ENCODE peak calls at places on chromosomes 12 and 14, in seven cellular contexts. I is HEK293T, L is H1, U is WTC11, N is HepG2, X is HCT116, J is K562. K is an unnamed sample.

GRCh38 chr14:100524933-100525243 is 62.3 kb downstream of the BEGAIN start:
- DNase-seq in I (no peak), X (no peak), U (peak; percentile 76), L (peak; percentile 75), N (no peak), J (peak; percentile 66), K (no peak)

GRCh38 chr14:75374911-75375310 is 52.9 kb upstream of the JDP2 start:
- DNase-seq in X (no peak), N (no peak), I (no peak), J (no peak), U (no peak), L (no peak), K (no peak)

GRCh38 chr12:84508943-84509342 is 403.7 kb downstream of the SLC6A15 start:
- DNase-seq in L (no peak), U (no peak), I (no peak), N (no peak), X (no peak), J (no peak), K (no peak)

GRCh38 chr12:116880817-116881324 is 370 bp downstream of the HRK start:
- DNase-seq in X (no peak), U (peak; percentile 71), L (peak; percentile 75), J (peak; percentile 65), I (peak; percentile 70), N (peak; percentile 27), K (no peak)

GRCh38 chr12:4984971-4985370 is 58.7 kb upstream of the KCNA5 start:
- DNase-seq in N (no peak), X (no peak), J (no peak), I (no peak), L (no peak), U (no peak), K (no peak)

GRCh38 chr12:116726749-116727148 is 11.1 kb downstream of the SPRING1 start:
- DNase-seq in X (no peak), I (no peak), N (no peak), U (no peak), J (no peak), L (no peak), K (no peak)

GRCh38 chr12:124554429-124555029 is 12.9 kb downstream of the NCOR2 start:
- DNase-seq in J (no peak), U (no peak), I (no peak), X (no peak), L (no peak), N (no peak), K (no peak)

GRCh38 chr12:70756118-70756517 is 118.9 kb upstream of the PTPRB start:
- DNase-seq in X (no peak), I (no peak), L (no peak), U (no peak), N (no peak), J (peak; percentile 83), K (no peak)

GRCh38 chr12:91506461-91506860 is 323.8 kb upstream of the DCN start:
- DNase-seq in L (no peak), X (no peak), N (no peak), J (no peak), I (no peak), U (no peak), K (no peak)

GRCh38 chr12:49512541-49512940 is 26.3 kb upstream of the KCNH3 start:
- DNase-seq in J (no peak), I (no peak), X (no peak), U (no peak), L (no peak), N (no peak), K (no peak)

GRCh38 chr14:92487513-92488133 is 26.0 kb upstream of the RIN3 start:
- DNase-seq in J (no peak), U (no peak), N (no peak), I (no peak), L (peak; percentile 47), X (no peak), K (no peak)

GRCh38 chr12:113381237-113381636 is 22.4 kb downstream of the SDS start:
- DNase-seq in U (no peak), J (no peak), X (no peak), L (no peak), N (no peak), I (no peak), K (no peak)

GRCh38 chr14:88879016-88879415 is 54.6 kb downstream of the TTC8 start:
- DNase-seq in I (no peak), X (no peak), U (no peak), N (no peak), L (no peak), J (peak; percentile 2), K (no peak)

GRCh38 chr14:86712727-86713126 is 1182.8 kb downstream of the FLRT2 start:
- DNase-seq in I (no peak), X (no peak), L (no peak), U (no peak), N (peak; percentile 82), J (no peak), K (no peak)

GRCh38 chr12:56337753-56338221 is 897 bp upstream of the IL23A start:
- DNase-seq in J (no peak), N (no peak), X (no peak), L (no peak), U (no peak), I (no peak), K (no peak)

GRCh38 chr12:56333679-56334489 is at the start of gene PAN2:
- DNase-seq in U (peak; percentile 90), N (peak; percentile 96), I (peak; percentile 95), L (peak; percentile 92), J (peak; percentile 99), X (peak; percentile 98), K (peak; percentile 89)

GRCh38 chr12:56336361-56337167 is 2.1 kb upstream of the IL23A start:
- DNase-seq in L (no peak), X (no peak), I (no peak), J (peak; percentile 92), N (no peak), U (no peak), K (peak; percentile 35)

GRCh38 chr12:56334490-56334793 is 642 bp upstream of the PAN2 start:
- DNase-seq in J (no peak), X (no peak), I (no peak), L (no peak), N (no peak), U (no peak), K (no peak)

DNA sequence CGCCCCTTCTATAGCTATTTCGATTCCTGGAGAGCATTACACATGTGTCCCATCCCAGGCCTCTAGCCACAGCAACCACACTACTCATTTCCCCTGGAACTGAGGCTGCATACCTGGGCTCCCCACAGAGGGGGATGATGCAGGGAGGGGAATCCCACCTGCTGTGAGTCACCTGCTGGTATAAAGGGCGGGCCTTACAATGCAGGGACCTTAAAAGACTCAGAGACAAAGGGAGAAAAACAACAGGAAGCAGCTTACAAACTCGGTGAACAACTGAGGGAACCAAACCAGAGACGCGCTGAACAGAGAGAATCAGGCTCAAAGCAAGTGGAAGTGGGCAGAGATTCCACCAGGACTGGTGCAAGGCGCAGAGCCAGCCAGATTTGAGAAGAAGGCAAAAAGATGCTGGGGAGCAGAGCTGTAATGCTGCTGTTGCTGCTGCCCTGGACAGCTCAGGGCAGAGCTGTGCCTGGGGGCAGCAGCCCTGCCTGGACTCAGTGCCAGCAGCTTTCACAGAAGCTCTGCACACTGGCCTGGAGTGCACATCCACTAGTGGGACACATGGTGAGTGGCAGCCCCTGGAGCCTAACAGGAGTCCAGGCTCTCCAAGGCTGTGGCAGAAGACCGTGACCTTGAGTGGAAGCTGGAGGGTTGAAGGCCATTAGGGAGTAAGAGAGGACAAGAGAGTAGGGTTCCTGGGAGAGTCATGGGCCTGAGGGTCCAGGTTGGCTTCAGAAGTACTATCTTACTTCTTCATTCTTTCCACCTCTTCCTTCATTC is at the start of gene IL23A:
- DNase-seq in U (peak; percentile 68), X (no peak), J (no peak), L (peak; percentile 74), I (no peak), N (no peak), K (peak; percentile 61)
- TF ChIP-seq SP1 in U (no peak), X (no peak), J (no peak), L (peak; percentile 61), I (no peak), N (no peak), K (peak; percentile 24)

DNA sequence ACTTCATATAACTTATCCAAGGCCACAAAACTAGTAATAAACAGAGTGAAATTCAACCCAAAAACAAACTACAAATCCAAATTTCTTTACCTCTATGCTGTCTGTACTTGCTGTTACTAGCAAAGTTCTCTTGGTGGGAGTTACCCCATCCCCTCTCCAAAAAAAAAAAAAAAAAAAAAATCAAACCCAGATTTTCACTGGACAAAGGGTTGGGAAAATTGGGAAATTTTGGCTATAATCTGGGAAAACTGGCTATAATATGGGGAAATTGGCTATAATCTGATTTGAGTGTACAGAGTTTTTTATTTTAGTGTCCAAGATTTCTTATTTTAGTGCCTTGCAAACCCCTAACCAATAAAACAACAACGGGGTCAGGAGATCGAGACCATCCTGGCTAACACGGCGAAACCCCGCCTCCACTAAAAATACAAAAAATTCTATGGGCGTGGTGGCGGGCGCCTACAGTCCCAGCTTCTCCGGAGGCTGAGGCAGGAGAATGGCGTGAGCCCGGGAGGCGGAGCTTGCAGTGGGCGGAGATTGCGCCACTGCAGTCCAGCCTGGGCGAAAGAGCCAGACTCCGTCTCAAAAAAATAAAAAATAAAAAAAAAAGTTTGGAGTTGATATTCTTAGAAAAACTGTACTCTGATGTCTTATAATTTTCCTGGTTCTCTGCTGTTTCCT is 148.4 kb downstream of the CHST11 start:
- DNase-seq in I (no peak), N (no peak), J (no peak), X (peak; percentile 13), L (peak; percentile 54), U (peak; percentile 71), K (no peak)
- TF ChIP-seq SP1 in I (no peak), N (no peak), J (no peak), X (no peak), L (no peak), U (no peak), K (no peak)

DNA sequence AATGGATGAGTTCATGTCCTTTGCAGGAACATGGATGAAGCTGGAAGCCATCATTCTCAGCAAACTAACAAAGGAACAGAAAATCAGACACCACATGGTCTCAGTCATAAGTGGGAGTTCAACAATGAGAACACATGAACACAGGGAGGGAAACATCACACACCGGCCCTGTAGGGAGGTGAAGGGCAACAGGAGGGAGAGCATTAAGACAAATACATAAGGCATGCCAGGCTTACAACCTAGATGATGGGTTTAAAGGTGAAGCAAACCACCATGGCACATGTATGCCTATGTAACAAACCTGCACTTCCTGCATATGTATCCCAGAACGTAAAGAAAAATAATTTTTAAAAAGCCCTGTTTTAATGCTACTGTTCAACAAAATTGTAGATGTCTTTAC is 914.2 kb upstream of the ATXN7L3B start:
- DNase-seq in N (no peak), U (no peak), J (no peak), L (no peak), X (no peak), I (no peak), K (no peak)
- TF ChIP-seq SP1 in N (no peak), U (no peak), J (no peak), L (no peak), X (no peak), I (no peak), K (no peak)

DNA sequence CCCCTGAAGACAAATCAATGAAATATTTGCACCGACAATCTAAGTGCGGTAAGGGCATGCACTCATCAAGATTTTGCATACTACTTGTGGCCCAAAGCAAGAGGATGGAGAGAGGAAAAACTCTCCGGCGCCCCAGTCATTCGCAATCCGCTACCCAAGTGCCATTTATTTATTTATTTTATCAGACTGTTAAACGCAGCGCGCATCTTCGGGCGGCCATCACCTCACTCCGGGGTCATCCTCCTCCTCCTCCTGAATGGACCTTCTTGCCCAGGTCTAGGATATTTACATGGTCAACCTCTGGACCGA is 1.2 kb downstream of the NOVA1 start:
- DNase-seq in J (no peak), N (no peak), U (peak; percentile 12), L (no peak), X (no peak), I (no peak), K (no peak)
- TF ChIP-seq SP1 in J (no peak), N (no peak), U (no peak), L (no peak), X (no peak), I (no peak), K (no peak)

GRCh38 chr12:130770413-130771028 is 54.4 kb upstream of the RIMBP2 start:
- DNase-seq in X (no peak), I (no peak), N (no peak), U (no peak), L (no peak), J (peak; percentile 20), K (no peak)
- TF ChIP-seq SP1 in X (no peak), I (no peak), N (no peak), U (no peak), L (no peak), J (no peak), K (no peak)